ENCODE peak calls at places on chromosomes 2 and 18, in ten cellular contexts. B, P, S, X, Q, D, A, H, O and R are unnamed samples.

GRCh38 chr2:71690876-71691275 is 237.5 kb downstream of the DYSF start:
- DNase-seq in A (no peak), P (no peak), D (no peak), X (no peak), Q (no peak), H (no peak), O (no peak), S (no peak), B (no peak), R (no peak)

GRCh38 chr2:201542291-201542690 is 90.8 kb downstream of the STRADB start:
- DNase-seq in B (no peak), Q (no peak), O (no peak), D (no peak), X (no peak), A (no peak), H (no peak), P (no peak), S (no peak), R (no peak)

GRCh38 chr2:112096098-112096497 is 41.0 kb downstream of the TMEM87B start:
- DNase-seq in H (no peak), D (no peak), P (no peak), B (peak; percentile 2), X (no peak), S (no peak), A (no peak), Q (no peak), O (no peak), R (no peak)

GRCh38 chr2:227416669-227417068 is 28.9 kb upstream of the SCYGR1 start:
- DNase-seq in X (no peak), Q (no peak), O (no peak), H (no peak), A (no peak), P (no peak), B (no peak), S (no peak), D (no peak), R (no peak)

GRCh38 chr2:195601361-195601760 is 55.7 kb upstream of the SLC39A10 start:
- DNase-seq in X (no peak), S (no peak), D (no peak), O (no peak), P (no peak), Q (no peak), A (no peak), B (no peak), H (no peak), R (no peak)

GRCh38 chr2:240997856-240998705 is at the start of gene SNED1:
- DNase-seq in P (peak; percentile 89), A (peak; percentile 79), O (peak; percentile 86), B (peak; percentile 93), Q (peak; percentile 57), X (no peak), S (peak; percentile 77), H (peak; percentile 75), D (peak; percentile 85), R (peak; percentile 57)

GRCh38 chr2:132662742-132663141 is 7.3 kb downstream of the LYPD1 start:
- DNase-seq in Q (no peak), D (peak; percentile 83), P (no peak), A (no peak), B (no peak), O (no peak), X (no peak), S (no peak), H (no peak), R (no peak)

GRCh38 chr2:240878341-240878936 is 9.8 kb downstream of the AGXT start:
- DNase-seq in H (no peak), D (no peak), Q (no peak), X (no peak), P (no peak), S (no peak), B (no peak), A (no peak), O (no peak), R (no peak)

GRCh38 chr2:23399674-23400261 is 14.8 kb downstream of the KLHL29 start:
- DNase-seq in O (no peak), S (no peak), D (no peak), B (no peak), P (no peak), A (no peak), X (no peak), H (no peak), Q (no peak), R (no peak)

GRCh38 chr2:23400703-23401102 is 15.7 kb downstream of the KLHL29 start:
- DNase-seq in S (no peak), A (no peak), H (no peak), P (no peak), B (no peak), X (no peak), Q (no peak), O (no peak), D (no peak), R (no peak)

GRCh38 chr2:23401427-23402204 is 16.6 kb downstream of the KLHL29 start:
- DNase-seq in S (no peak), P (no peak), B (no peak), Q (no peak), D (no peak), A (no peak), H (no peak), X (no peak), O (no peak), R (no peak)

GRCh38 chr2:23402205-23402740 is 17.3 kb downstream of the KLHL29 start:
- DNase-seq in P (no peak), H (no peak), X (no peak), D (no peak), Q (no peak), A (no peak), S (no peak), B (no peak), O (no peak), R (no peak)

DNA sequence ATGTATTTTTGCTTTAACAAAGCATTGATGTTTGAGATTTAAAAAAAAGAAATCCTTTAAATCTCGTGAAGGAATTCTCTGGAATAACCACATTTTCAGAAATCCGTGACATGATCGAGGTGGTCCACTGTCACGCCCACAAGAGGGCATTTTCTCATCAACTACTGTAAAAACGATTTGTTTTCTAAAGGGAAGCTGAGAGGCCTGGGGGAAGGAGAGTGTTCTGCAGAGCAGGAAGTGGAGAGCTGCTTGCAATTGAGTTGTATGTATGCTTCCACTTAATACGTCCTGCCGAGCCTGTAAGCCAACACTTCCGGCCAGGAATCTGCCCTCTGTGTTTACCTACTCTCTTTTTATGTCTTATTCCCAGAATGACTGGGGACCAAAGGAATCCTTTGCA is 19.4 kb downstream of the KLHL29 start:
- DNase-seq in X (peak; percentile 59), H (no peak), B (peak; percentile 70), D (peak; percentile 85), A (peak; percentile 80), O (peak; percentile 82), Q (no peak), P (peak; percentile 49), S (peak; percentile 44), R (no peak)
- TF ChIP-seq CTCF in X (peak; percentile 46), H (no peak), B (peak; percentile 61), D (peak; percentile 24), A (peak; percentile 27), O (peak; percentile 27), Q (no peak), P (peak; percentile 34), S (no peak), R (no peak)

GRCh38 chr2:86224645-86225355 is 25.5 kb downstream of the MRPL35 start:
- DNase-seq in H (no peak), B (no peak), D (no peak), Q (no peak), P (no peak), A (no peak), X (no peak), S (no peak), O (peak; percentile 29), R (no peak)

GRCh38 chr2:86226069-86226468 is 26.8 kb downstream of the MRPL35 start:
- DNase-seq in B (no peak), Q (no peak), A (no peak), S (no peak), H (no peak), X (no peak), O (no peak), P (no peak), D (no peak), R (no peak)

GRCh38 chr2:86223682-86224560 is 24.7 kb downstream of the MRPL35 start:
- DNase-seq in O (peak; percentile 84), A (no peak), D (no peak), S (no peak), X (no peak), H (no peak), P (no peak), B (no peak), Q (no peak), R (no peak)

GRCh38 chr2:86226780-86227520 is 27.7 kb downstream of the MRPL35 start:
- DNase-seq in P (no peak), H (no peak), O (no peak), X (no peak), S (no peak), A (no peak), Q (no peak), B (no peak), D (no peak), R (no peak)

GRCh38 chr2:86225581-86225980 is 26.3 kb downstream of the MRPL35 start:
- DNase-seq in B (no peak), O (peak; percentile 71), D (no peak), A (no peak), P (no peak), Q (peak; percentile 53), H (no peak), X (no peak), S (no peak), R (peak; percentile 22)
- TF ChIP-seq CTCF in B (no peak), O (no peak), D (no peak), A (no peak), P (no peak), Q (no peak), H (no peak), X (no peak), S (no peak), R (no peak)

DNA sequence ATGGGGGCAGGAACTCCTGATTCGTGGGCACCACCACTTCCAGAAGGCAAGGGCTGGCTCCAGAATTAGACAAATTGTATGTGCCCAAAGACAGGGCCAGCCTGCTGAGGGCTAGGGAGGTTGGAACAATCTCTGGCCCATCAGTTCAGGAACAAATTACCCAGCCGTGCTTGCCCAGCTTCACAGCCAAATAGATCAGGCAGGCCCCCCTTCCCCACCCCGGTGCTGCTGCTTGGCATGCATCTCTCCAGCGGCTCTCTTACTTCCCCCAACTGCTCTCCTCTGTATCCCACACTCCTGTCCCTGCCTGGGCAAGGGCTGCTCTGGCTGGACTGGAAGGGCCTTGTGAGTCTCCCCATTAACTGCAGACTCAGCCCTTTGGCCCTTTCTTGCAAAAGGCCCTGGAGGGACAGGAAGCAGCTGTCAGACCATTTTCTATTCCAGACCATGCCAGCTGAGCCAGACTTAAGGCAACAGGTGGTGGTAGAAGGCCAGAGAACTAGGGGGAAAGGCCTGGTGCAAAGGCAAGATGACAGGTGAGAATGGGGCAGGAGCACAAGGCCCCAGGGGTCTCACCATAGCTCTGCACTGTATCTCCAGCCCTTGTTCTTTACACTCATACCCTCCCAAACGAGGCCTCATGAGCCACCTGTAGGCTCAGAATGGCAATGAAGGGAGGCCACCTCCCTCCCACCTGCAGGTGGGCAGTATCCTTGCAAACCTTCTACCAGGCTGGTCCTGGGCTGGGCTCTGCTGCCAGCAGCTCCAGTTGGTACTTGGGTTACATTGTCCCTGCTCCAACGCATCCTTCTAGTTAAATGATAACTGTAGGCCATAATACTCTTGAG is 30.7 kb upstream of the ACAA2 start:
- DNase-seq in X (no peak), H (no peak), D (no peak), Q (no peak), S (no peak), B (no peak), O (no peak), P (no peak), A (no peak), R (no peak)
- TF ChIP-seq CTCF in X (no peak), H (no peak), D (no peak), Q (no peak), S (no peak), B (peak; percentile 35), O (no peak), P (peak; percentile 12), A (no peak), R (no peak)

DNA sequence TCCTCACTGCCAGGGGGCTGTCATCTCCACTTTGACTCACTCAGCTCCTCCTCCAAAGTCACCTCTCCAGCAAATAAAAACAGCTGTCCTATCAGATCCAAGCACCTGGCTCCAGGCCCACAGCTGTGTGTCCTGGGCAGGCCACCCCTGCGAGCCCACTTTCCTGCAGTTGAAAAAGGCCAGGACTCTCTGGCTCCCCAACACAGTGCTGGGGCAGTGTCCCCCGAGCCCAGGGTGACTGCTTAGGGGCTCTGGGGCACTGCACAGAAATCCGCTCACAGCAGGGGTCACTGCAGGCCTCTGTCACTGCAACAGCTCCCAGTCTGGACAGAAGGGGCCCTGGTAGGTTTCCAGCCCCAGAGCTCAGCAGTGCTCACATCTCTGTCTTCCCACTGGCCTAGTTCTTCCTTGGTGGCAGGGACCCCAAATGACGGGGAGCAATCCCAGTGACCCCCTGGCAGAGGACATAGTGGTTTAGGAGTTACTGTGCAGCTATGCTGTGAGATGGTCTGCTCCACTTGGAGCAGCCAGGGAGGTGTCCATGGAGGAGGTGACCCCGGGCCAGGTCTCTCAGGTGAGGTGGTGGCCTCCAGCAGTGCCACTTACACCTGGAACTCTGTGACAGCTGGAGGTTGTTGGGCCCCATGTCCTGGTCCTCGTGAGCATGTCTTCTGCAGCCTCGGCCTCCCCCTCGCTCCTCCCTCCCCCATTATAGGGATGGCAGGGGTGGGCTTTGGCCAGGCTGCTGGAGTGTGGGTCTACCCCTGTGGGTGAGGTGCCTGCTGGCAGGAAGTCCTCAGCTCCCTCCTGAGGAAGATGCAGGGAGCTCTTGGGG is 35.5 kb downstream of the HS6ST1 start:
- DNase-seq in S (no peak), Q (no peak), O (no peak), P (no peak), H (no peak), B (no peak), A (no peak), X (no peak), D (no peak), R (no peak)
- TF ChIP-seq CTCF in S (no peak), Q (no peak), O (no peak), P (no peak), H (no peak), B (peak; percentile 9), A (no peak), X (peak; percentile 9), D (no peak), R (no peak)